ENCODE peak calls at places on chromosomes 5 and 9, in seven cellular contexts. One of them, this sample, is unnamed.

GRCh38 chr9:120877276-120878034 is 467 bp upstream of the PHF19 start:
- DNase-seq in cardiac muscle cell: peak; percentile 66
- DNase-seq in suprapubic skin: peak; percentile 85
- DNase-seq in MM.1S: peak; percentile 83
- DNase-seq in GM23248: peak; percentile 72
- DNase-seq in neural progenitor cell: peak; percentile 83
- DNase-seq in Caco-2: peak; percentile 85
- DNase-seq in this sample: peak; percentile 82

GRCh38 chr9:93117924-93118862 is 15.9 kb downstream of the NINJ1 start:
- DNase-seq in MM.1S: no peak
- DNase-seq in Caco-2: no peak
- DNase-seq in neural progenitor cell: no peak
- DNase-seq in cardiac muscle cell: no peak
- DNase-seq in suprapubic skin: no peak
- DNase-seq in GM23248: no peak
- DNase-seq in this sample: no peak

GRCh38 chr5:132012385-132013005 is 1.0 kb upstream of the ACSL6 start:
- DNase-seq in GM23248: peak; percentile 72
- DNase-seq in MM.1S: peak; percentile 24
- DNase-seq in cardiac muscle cell: peak; percentile 87
- DNase-seq in suprapubic skin: peak; percentile 62
- DNase-seq in Caco-2: peak; percentile 80
- DNase-seq in neural progenitor cell: peak; percentile 87
- DNase-seq in this sample: peak; percentile 72

GRCh38 chr9:110220809-110221208 is 12.8 kb upstream of the C9orf152 start:
- DNase-seq in suprapubic skin: no peak
- DNase-seq in cardiac muscle cell: no peak
- DNase-seq in GM23248: no peak
- DNase-seq in Caco-2: peak; percentile 85
- DNase-seq in neural progenitor cell: no peak
- DNase-seq in MM.1S: no peak
- DNase-seq in this sample: no peak

GRCh38 chr9:34463901-34464232 is 5.3 kb downstream of the DNAI1 start:
- DNase-seq in neural progenitor cell: no peak
- DNase-seq in Caco-2: no peak
- DNase-seq in GM23248: no peak
- DNase-seq in suprapubic skin: no peak
- DNase-seq in MM.1S: no peak
- DNase-seq in cardiac muscle cell: no peak
- DNase-seq in this sample: no peak

GRCh38 chr9:137575382-137575724 is 3.4 kb downstream of the DPH7 start:
- DNase-seq in suprapubic skin: no peak
- DNase-seq in MM.1S: peak; percentile 90
- DNase-seq in neural progenitor cell: no peak
- DNase-seq in cardiac muscle cell: no peak
- DNase-seq in GM23248: peak; percentile 12
- DNase-seq in Caco-2: no peak
- DNase-seq in this sample: no peak

GRCh38 chr5:38994329-38994927 is 79.8 kb downstream of the RICTOR start:
- DNase-seq in MM.1S: peak; percentile 69
- DNase-seq in neural progenitor cell: peak; percentile 59
- DNase-seq in cardiac muscle cell: peak; percentile 78
- DNase-seq in Caco-2: peak; percentile 50
- DNase-seq in GM23248: peak; percentile 83
- DNase-seq in suprapubic skin: no peak
- DNase-seq in this sample: peak; percentile 57

GRCh38 chr5:11182441-11183080 is 421.5 kb upstream of the DAP start:
- DNase-seq in Caco-2: peak; percentile 62
- DNase-seq in GM23248: peak; percentile 66
- DNase-seq in neural progenitor cell: peak; percentile 62
- DNase-seq in cardiac muscle cell: peak; percentile 11
- DNase-seq in suprapubic skin: no peak
- DNase-seq in MM.1S: peak; percentile 22
- DNase-seq in this sample: peak; percentile 23

GRCh38 chr9:98367371-98367900 is 112.0 kb upstream of the TBC1D2 start:
- DNase-seq in cardiac muscle cell: peak; percentile 21
- DNase-seq in MM.1S: no peak
- DNase-seq in neural progenitor cell: no peak
- DNase-seq in suprapubic skin: no peak
- DNase-seq in GM23248: peak; percentile 22
- DNase-seq in Caco-2: no peak
- DNase-seq in this sample: no peak

DNA sequence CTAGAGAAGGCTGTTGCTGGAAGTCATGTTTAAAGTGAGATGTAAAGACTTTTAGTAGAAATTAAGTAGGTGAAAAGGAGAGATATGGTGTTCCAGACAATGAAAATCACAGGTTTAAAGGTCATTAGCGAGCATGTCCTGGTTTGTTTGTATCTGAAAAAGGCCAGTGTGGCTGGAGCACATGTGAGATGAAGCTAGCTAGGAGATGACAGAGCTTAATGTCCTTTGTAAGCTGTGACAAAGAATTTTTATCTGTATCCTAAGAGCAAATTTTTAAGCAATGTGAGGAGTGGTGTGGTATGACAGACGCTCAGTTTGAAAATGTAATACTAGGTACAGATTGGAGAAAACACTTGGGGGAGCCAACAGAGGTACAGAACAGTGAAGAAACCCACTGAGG is 567.2 kb upstream of the ARRDC3 start:
- DNase-seq in neural progenitor cell: no peak
- DNase-seq in MM.1S: no peak
- DNase-seq in Caco-2: no peak
- DNase-seq in GM23248: no peak
- DNase-seq in suprapubic skin: no peak
- DNase-seq in cardiac muscle cell: no peak
- DNase-seq in this sample: no peak
- H3K4me1 ChIP-seq in neural progenitor cell: no peaks in the 10 kb centered on the region
- H3K4me1 ChIP-seq in MM.1S: peaks cover 6% of the 10 kb centered on the region
- H3K4me1 ChIP-seq in Caco-2: no peaks in the 10 kb centered on the region
- H3K4me1 ChIP-seq in GM23248: no peaks in the 10 kb centered on the region
- H3K4me1 ChIP-seq in suprapubic skin: no peaks in the 10 kb centered on the region
- H3K4me1 ChIP-seq in cardiac muscle cell: no peaks in the 10 kb centered on the region
- H3K4me1 ChIP-seq in this sample: no peaks in the 10 kb centered on the region

GRCh38 chr9:96853711-96854072 is 622 bp downstream of the ZNF782 start:
- DNase-seq in Caco-2: no peak
- DNase-seq in neural progenitor cell: no peak
- DNase-seq in MM.1S: peak; percentile 36
- DNase-seq in suprapubic skin: no peak
- DNase-seq in cardiac muscle cell: no peak
- DNase-seq in GM23248: peak; percentile 38
- DNase-seq in this sample: peak; percentile 10

GRCh38 chr9:96854877-96855273 is 561 bp upstream of the ZNF782 start:
- DNase-seq in GM23248: no peak
- DNase-seq in neural progenitor cell: no peak
- DNase-seq in MM.1S: no peak
- DNase-seq in Caco-2: no peak
- DNase-seq in cardiac muscle cell: no peak
- DNase-seq in suprapubic skin: no peak
- DNase-seq in this sample: no peak

GRCh38 chr9:96856363-96857286 is 2.3 kb upstream of the ZNF782 start:
- DNase-seq in GM23248: peak; percentile 83
- DNase-seq in suprapubic skin: no peak
- DNase-seq in neural progenitor cell: peak; percentile 82
- DNase-seq in Caco-2: peak; percentile 81
- DNase-seq in MM.1S: peak; percentile 75
- DNase-seq in cardiac muscle cell: peak; percentile 81
- DNase-seq in this sample: peak; percentile 75

GRCh38 chr9:96854073-96854876 is at the start of gene ZNF782:
- DNase-seq in neural progenitor cell: peak; percentile 98
- DNase-seq in suprapubic skin: peak; percentile 93
- DNase-seq in MM.1S: peak; percentile 92
- DNase-seq in cardiac muscle cell: peak; percentile 96
- DNase-seq in Caco-2: peak; percentile 93
- DNase-seq in GM23248: peak; percentile 98
- DNase-seq in this sample: peak; percentile 96

DNA sequence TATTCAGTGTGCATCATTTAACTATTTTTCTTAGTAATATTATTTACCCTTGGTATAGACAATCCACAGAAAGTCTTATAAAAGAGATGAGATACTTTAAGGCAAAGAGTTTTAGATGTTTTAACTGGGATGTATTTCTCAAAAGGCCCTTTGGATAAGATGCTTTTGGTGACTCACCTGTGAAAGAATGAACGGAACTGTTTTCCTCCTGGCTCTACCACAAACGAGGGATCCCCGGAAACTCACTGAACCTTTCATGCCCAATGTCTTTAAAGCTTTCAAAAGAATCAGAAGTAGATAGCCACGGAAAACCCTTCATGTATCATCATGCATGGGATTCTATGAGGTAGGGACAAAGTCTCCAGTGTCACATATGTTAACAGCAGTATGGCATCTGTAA is 1.6 kb downstream of the ZNF782 start:
- DNase-seq in suprapubic skin: no peak
- DNase-seq in neural progenitor cell: no peak
- DNase-seq in cardiac muscle cell: no peak
- DNase-seq in MM.1S: no peak
- DNase-seq in Caco-2: no peak
- DNase-seq in GM23248: no peak
- DNase-seq in this sample: no peak
- H3K4me3 ChIP-seq in suprapubic skin: peak overlapping the region; percentile 95
- H3K4me3 ChIP-seq in neural progenitor cell: peak overlapping the region; percentile 65
- H3K4me3 ChIP-seq in cardiac muscle cell: no peak overlapping the region
- H3K4me3 ChIP-seq in MM.1S: no peak overlapping the region
- H3K4me3 ChIP-seq in Caco-2: peak overlapping the region; percentile 72
- H3K4me3 ChIP-seq in GM23248: peak overlapping the region; percentile 91
- H3K4me3 ChIP-seq in this sample: no peak overlapping the region

GRCh38 chr5:150146862-150147579 is 8.6 kb downstream of the PDGFRB start:
- DNase-seq in cardiac muscle cell: no peak
- DNase-seq in suprapubic skin: no peak
- DNase-seq in MM.1S: no peak
- DNase-seq in Caco-2: no peak
- DNase-seq in GM23248: no peak
- DNase-seq in neural progenitor cell: no peak
- DNase-seq in this sample: no peak
- H3K4me1 ChIP-seq in cardiac muscle cell: peaks cover 30% of the 10 kb centered on the region
- H3K4me1 ChIP-seq in suprapubic skin: peaks cover 40% of the 10 kb centered on the region
- H3K4me1 ChIP-seq in MM.1S: no peaks in the 10 kb centered on the region
- H3K4me1 ChIP-seq in Caco-2: peaks cover 44% of the 10 kb centered on the region
- H3K4me1 ChIP-seq in GM23248: peaks cover 71% of the 10 kb centered on the region
- H3K4me1 ChIP-seq in neural progenitor cell: peaks cover 26% of the 10 kb centered on the region
- H3K4me1 ChIP-seq in this sample: no peaks in the 10 kb centered on the region

DNA sequence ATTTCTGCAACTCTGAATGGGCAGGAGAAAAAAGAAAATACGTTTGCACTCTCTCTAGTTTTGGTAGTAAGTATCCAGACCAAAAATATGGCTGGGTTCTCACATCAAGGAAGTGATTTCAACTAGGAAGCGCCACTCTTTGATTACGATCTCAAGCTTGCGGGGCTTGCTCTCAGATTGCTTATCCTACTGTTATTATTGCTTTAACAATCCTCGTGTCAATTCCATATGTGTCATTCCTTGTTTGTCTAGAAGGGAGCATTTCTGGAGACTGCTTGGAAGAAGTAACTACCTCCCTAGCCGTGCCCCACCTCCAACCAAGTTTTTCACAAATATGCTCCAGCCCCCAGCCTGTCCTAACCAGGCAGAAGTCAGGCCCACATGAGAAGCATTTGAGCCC is 3.5 kb downstream of the PRUNE2 start:
- DNase-seq in GM23248: no peak
- DNase-seq in Caco-2: no peak
- DNase-seq in MM.1S: no peak
- DNase-seq in neural progenitor cell: no peak
- DNase-seq in suprapubic skin: no peak
- DNase-seq in cardiac muscle cell: no peak
- DNase-seq in this sample: no peak
- H3K4me3 ChIP-seq in GM23248: no peak overlapping the region
- H3K4me3 ChIP-seq in Caco-2: no peak overlapping the region
- H3K4me3 ChIP-seq in MM.1S: no peak overlapping the region
- H3K4me3 ChIP-seq in neural progenitor cell: no peak overlapping the region
- H3K4me3 ChIP-seq in suprapubic skin: no peak overlapping the region
- H3K4me3 ChIP-seq in cardiac muscle cell: no peak overlapping the region
- H3K4me3 ChIP-seq in this sample: no peak overlapping the region

GRCh38 chr9:129142115-129142514 is 30.9 kb downstream of the PTPA start:
- DNase-seq in suprapubic skin: no peak
- DNase-seq in neural progenitor cell: no peak
- DNase-seq in MM.1S: no peak
- DNase-seq in cardiac muscle cell: no peak
- DNase-seq in GM23248: no peak
- DNase-seq in Caco-2: no peak
- DNase-seq in this sample: no peak
- H3K4me1 ChIP-seq in suprapubic skin: peaks cover 94% of the 10 kb centered on the region
- H3K4me1 ChIP-seq in neural progenitor cell: peaks cover 55% of the 10 kb centered on the region
- H3K4me1 ChIP-seq in MM.1S: peaks cover 14% of the 10 kb centered on the region
- H3K4me1 ChIP-seq in cardiac muscle cell: peaks cover 70% of the 10 kb centered on the region
- H3K4me1 ChIP-seq in GM23248: peaks cover 77% of the 10 kb centered on the region
- H3K4me1 ChIP-seq in Caco-2: peaks cover 72% of the 10 kb centered on the region
- H3K4me1 ChIP-seq in this sample: peaks cover 34% of the 10 kb centered on the region

GRCh38 chr5:139384591-139385051 is 1.5 kb upstream of the SLC23A1 start:
- DNase-seq in neural progenitor cell: no peak
- DNase-seq in Caco-2: no peak
- DNase-seq in MM.1S: no peak
- DNase-seq in cardiac muscle cell: no peak
- DNase-seq in suprapubic skin: no peak
- DNase-seq in GM23248: no peak
- DNase-seq in this sample: no peak
- H3K4me3 ChIP-seq in neural progenitor cell: no peak overlapping the region
- H3K4me3 ChIP-seq in Caco-2: no peak overlapping the region
- H3K4me3 ChIP-seq in MM.1S: no peak overlapping the region
- H3K4me3 ChIP-seq in cardiac muscle cell: no peak overlapping the region
- H3K4me3 ChIP-seq in suprapubic skin: peak overlapping the region; percentile 31
- H3K4me3 ChIP-seq in GM23248: peak overlapping the region; percentile 68
- H3K4me3 ChIP-seq in this sample: no peak overlapping the region

This sample was measured in HAP-1.